ENCODE peak calls at places on chromosome X, in five cellular contexts. L, B, A, T and R are unnamed samples.

GRCh38 chrX:2441466-2441865 is 59.3 kb downstream of the DHRSX start:
- DNase-seq in L (no peak), B (no peak), A (no peak), T (no peak), R (no peak)

GRCh38 chrX:21168401-21169160 is 205.6 kb upstream of the CNKSR2 start:
- DNase-seq in L (no peak), B (no peak), A (no peak), T (no peak), R (no peak)

GRCh38 chrX:131734621-131735020 is 190.7 kb downstream of the OR13H1 start:
- DNase-seq in L (no peak), B (no peak), A (no peak), T (peak), R (no peak)

GRCh38 chrX:71634366-71634765 is 16.1 kb upstream of the CXCR3 start:
- DNase-seq in L (no peak), B (peak), A (no peak), T (no peak), R (no peak)

GRCh38 chrX:119935215-119935893 is 8.2 kb downstream of the NKAP start:
- DNase-seq in L (no peak), B (no peak), A (no peak), T (no peak), R (no peak)

GRCh38 chrX:129647588-129648410 is 7.0 kb downstream of the APLN start:
- DNase-seq in L (no peak), B (no peak), A (no peak), T (no peak), R (no peak)

GRCh38 chrX:70293621-70294020 is 3.7 kb downstream of the KIF4A start:
- DNase-seq in L (no peak), B (no peak), A (no peak), T (peak), R (no peak)

GRCh38 chrX:109830704-109831206 is 97.7 kb upstream of the ACSL4 start:
- DNase-seq in L (no peak), B (peak), A (no peak), T (no peak), R (no peak)

GRCh38 chrX:136781180-136781797 is 557 bp upstream of the ARHGEF6 start:
- DNase-seq in L (no peak), B (peak), A (no peak), T (no peak), R (no peak)

GRCh38 chrX:107787827-107788226 is 10.3 kb downstream of the NCBP2L start:
- DNase-seq in L (no peak), B (peak), A (no peak), T (no peak), R (no peak)

GRCh38 chrX:18864390-18864920 is 119.5 kb downstream of the PHKA2 start:
- DNase-seq in L (no peak), B (no peak), A (no peak), T (no peak), R (no peak)
- H3K27ac ChIP-seq in L (no peak), B (no peak), A (no peak), T (no peak), R (no peak)

GRCh38 chrX:153608376-153608775 is 9.4 kb upstream of the CCNQ start:
- DNase-seq in L (no peak), B (no peak), A (no peak), T (no peak), R (no peak)

GRCh38 chrX:153608821-153609220 is 9.9 kb upstream of the CCNQ start:
- DNase-seq in L (no peak), B (peak), A (no peak), T (no peak), R (no peak)

GRCh38 chrX:153610834-153611209 is 11.9 kb upstream of the CCNQ start:
- DNase-seq in L (no peak), B (no peak), A (no peak), T (no peak), R (no peak)

GRCh38 chrX:153611298-153612095 is 12.6 kb upstream of the CCNQ start:
- DNase-seq in L (no peak), B (no peak), A (no peak), T (no peak), R (no peak)

DNA sequence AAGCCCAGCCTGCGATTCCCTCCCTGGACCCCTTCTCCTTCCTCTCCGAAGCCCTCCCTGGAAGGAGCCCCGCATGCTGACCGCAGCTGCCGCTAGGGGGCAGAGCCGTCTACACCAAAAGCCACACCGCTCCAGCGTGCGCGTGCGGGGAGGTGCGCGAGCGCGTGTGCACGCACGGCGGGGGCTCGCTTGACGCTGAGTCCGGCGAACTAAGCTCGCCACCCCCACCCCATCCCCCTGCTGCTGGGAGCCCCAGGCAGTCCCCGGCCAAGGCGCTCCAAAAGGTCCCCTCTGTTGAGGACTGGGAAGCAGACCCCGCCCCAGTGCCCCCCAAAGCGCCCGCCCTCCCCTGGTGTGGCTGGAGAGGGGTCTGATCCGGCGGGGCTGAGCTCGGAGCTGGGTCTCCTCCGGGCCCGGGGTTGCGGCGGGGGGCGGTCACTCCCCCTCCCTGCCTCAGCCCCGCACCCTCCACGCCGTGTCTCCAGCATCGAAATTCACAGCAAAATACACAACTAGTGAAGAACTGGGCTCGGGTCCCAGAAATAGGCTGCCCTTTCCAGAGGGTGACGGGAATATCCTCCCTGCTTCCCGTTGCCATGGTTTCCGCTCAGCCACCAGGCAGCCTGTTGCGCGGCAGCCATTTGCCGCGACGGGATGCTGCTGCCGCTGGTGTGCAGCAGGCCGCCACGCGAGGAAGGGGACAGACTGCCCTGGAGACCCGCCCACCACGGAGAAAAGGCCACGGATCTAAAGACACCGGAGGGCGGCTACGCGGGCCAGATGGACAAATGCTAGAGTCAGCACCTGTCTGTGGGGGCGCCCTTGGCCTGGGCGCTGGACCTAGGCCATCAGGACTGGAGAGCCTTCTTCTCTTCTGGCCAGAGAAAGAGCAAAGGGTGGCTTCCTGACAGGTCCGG is 11.2 kb upstream of the CCNQ start:
- DNase-seq in L (peak), B (peak), A (peak), T (peak), R (peak)
- H3K27ac ChIP-seq in L (no peak), B (no peak), A (peak), T (no peak), R (peak)

GRCh38 chrX:3717742-3718420 is 4.4 kb upstream of the PRKX start:
- DNase-seq in L (no peak), B (peak), A (no peak), T (peak), R (no peak)
- H3K27ac ChIP-seq in L (no peak), B (no peak), A (no peak), T (no peak), R (no peak)

GRCh38 chrX:134821370-134821769 is 163.1 kb upstream of the PLAC1 start:
- DNase-seq in L (no peak), B (peak), A (no peak), T (no peak), R (no peak)
- H3K27ac ChIP-seq in L (peak), B (no peak), A (no peak), T (no peak), R (peak)

DNA sequence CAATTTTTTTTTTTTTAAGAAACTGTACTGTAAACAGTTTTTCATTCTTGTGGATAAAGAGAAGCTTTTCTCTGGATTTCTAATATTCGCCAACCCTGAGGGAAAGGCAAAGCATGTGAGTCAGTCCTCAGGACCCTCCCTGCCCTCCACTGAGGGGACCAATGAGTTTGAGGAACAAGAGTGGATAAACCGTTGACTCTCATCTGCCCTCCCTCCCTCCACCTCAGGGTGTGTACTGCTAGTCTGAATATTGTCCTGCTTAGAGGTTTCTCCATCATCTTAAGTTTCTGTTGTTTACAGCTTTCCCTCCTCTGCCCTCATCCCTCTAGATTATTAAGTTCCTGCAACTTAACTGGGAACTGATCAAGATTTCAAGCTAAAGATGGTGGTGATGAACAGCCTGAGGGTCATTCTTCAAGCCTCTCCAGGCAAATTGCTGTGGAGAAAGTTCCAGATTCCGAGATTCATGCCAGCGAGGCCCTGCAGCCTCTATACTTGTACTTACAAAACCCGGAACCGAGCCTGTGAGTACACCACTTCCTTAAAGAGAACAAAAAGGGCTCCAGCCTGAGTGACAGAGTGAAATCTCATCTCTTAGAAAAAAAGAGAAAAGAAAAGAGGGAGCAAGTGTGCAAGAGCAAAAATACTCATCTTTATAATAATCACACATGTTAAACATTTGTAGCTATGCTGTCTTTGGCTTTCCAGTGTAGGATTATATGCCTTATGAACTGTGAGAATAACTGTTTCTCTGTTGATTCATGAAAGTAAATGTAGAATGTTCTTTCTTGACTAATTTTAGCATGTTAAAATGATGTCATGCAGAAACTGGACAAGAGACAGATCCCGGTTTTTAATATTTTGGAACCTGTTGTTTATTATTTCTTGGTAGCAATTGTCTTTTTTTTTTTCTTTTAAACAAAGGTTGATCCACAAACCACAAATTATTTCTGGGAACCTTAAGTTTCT is 11.9 kb downstream of the CA5B start:
- DNase-seq in L (peak), B (no peak), A (peak), T (no peak), R (no peak)
- H3K27ac ChIP-seq in L (peak), B (no peak), A (peak), T (no peak), R (peak)

GRCh38 chrX:11064276-11064675 is 46.9 kb upstream of the HCCS start:
- DNase-seq in L (no peak), B (no peak), A (no peak), T (no peak), R (no peak)
- H3K27ac ChIP-seq in L (no peak), B (no peak), A (peak), T (no peak), R (peak)

GRCh38 chrX:100830547-100830946 is 10.4 kb downstream of the CSTF2 start:
- DNase-seq in L (no peak), B (no peak), A (no peak), T (no peak), R (no peak)
- H3K27ac ChIP-seq in L (no peak), B (no peak), A (no peak), T (no peak), R (no peak)

GRCh38 chrX:115058276-115058675 is 40.9 kb upstream of the IL13RA2 start:
- DNase-seq in L (no peak), B (peak), A (no peak), T (peak), R (no peak)
- H3K27ac ChIP-seq in L (no peak), B (no peak), A (no peak), T (no peak), R (no peak)

GRCh38 chrX:49993661-49994060 is 71.3 kb downstream of the CLCN5 start:
- DNase-seq in L (no peak), B (no peak), A (no peak), T (no peak), R (no peak)
- H3K27ac ChIP-seq in L (no peak), B (no peak), A (no peak), T (no peak), R (no peak)